ENCODE peak calls at places on chromosomes 2 and 18, in nine cellular contexts. J is A549, T is H1, V is transverse colon, A is ovary, O is stomach, W is suprapubic skin, M is GM12878, E is SK-N-SH. Z is an unnamed sample.
A peak's percentile ranks its signal among the peaks of the same experiment; 100 is the strongest.

GRCh38 chr2:239093487-239093886 is 245.6 kb downstream of the TWIST2 start:
- DNase-seq in J (no peak), T (no peak), V (no peak), A (no peak), O (no peak), W (no peak), M (no peak), E (peak; percentile 86), Z (no peak)

GRCh38 chr2:219060821-219061791 is at the start of gene IHH:
- DNase-seq in J (peak; percentile 13), T (no peak), V (peak; percentile 90), A (no peak), O (peak; percentile 79), W (no peak), M (no peak), E (peak; percentile 81), Z (no peak)

GRCh38 chr2:204335642-204336041 is 209.6 kb upstream of the PARD3B start:
- DNase-seq in J (no peak), T (no peak), V (no peak), A (no peak), O (no peak), W (no peak), M (no peak), E (no peak), Z (no peak)

GRCh38 chr2:137927846-137928245 is 36.4 kb upstream of the HNMT start:
- DNase-seq in J (no peak), T (no peak), V (no peak), A (no peak), O (no peak), W (no peak), M (no peak), E (no peak), Z (no peak)

GRCh38 chr2:44342854-44343253 is 18.4 kb downstream of the PREPL start:
- DNase-seq in J (peak; percentile 66), T (no peak), V (no peak), A (no peak), O (no peak), W (no peak), M (no peak), E (peak; percentile 16), Z (no peak)

GRCh38 chr2:219728993-219729487 is 101.6 kb downstream of the SLC4A3 start:
- DNase-seq in J (no peak), T (no peak), V (no peak), A (no peak), O (no peak), W (no peak), M (no peak), E (no peak), Z (no peak)

GRCh38 chr2:25376750-25377621 is 35.3 kb upstream of the DNMT3A start:
- DNase-seq in J (peak; percentile 80), T (peak; percentile 72), V (peak; percentile 91), A (peak; percentile 92), O (peak; percentile 91), W (peak; percentile 84), M (peak; percentile 91), E (peak; percentile 99), Z (peak; percentile 54)

GRCh38 chr2:147086715-147087114 is 758.1 kb upstream of the ACVR2A start:
- DNase-seq in J (no peak), T (no peak), V (no peak), A (no peak), O (no peak), W (no peak), M (no peak), E (no peak), Z (no peak)

GRCh38 chr2:38301340-38301968 is 75.6 kb downstream of the ATL2 start:
- DNase-seq in J (no peak), T (no peak), V (no peak), A (no peak), O (peak; percentile 39), W (no peak), M (peak; percentile 48), E (no peak), Z (no peak)

GRCh38 chr2:47254464-47254863 is 99.4 kb upstream of the STPG4 start:
- DNase-seq in J (no peak), T (no peak), V (no peak), A (no peak), O (no peak), W (no peak), M (no peak), E (no peak), Z (no peak)

GRCh38 chr2:165469417-165469816 is at the start of gene CSRNP3:
- DNase-seq in J (peak; percentile 72), T (peak; percentile 33), V (peak; percentile 59), A (peak; percentile 64), O (peak; percentile 65), W (no peak), M (no peak), E (peak; percentile 53), Z (peak; percentile 31)

GRCh38 chr2:240986787-240987411 is 11.5 kb upstream of the SNED1 start:
- DNase-seq in J (no peak), T (no peak), V (peak; percentile 28), A (peak; percentile 18), O (no peak), W (peak; percentile 88), M (no peak), E (peak; percentile 70), Z (peak; percentile 61)

GRCh38 chr18:6781846-6782245 is 52.3 kb downstream of the ARHGAP28 start:
- DNase-seq in J (no peak), T (no peak), V (no peak), A (no peak), O (no peak), W (no peak), M (no peak), E (peak; percentile 64), Z (no peak)

GRCh38 chr2:181190711-181191110 is 210.3 kb downstream of the UBE2E3 start:
- DNase-seq in J (no peak), T (no peak), V (no peak), A (no peak), O (no peak), W (no peak), M (no peak), E (no peak), Z (no peak)

GRCh38 chr2:147172493-147173185 is 672.2 kb upstream of the ACVR2A start:
- DNase-seq in J (no peak), T (no peak), V (no peak), A (no peak), O (no peak), W (no peak), M (no peak), E (no peak), Z (no peak)

GRCh38 chr2:201448701-201449100 is 2.6 kb downstream of the TRAK2 start:
- DNase-seq in J (no peak), T (no peak), V (peak; percentile 50), A (no peak), O (no peak), W (no peak), M (no peak), E (no peak), Z (no peak)

DNA sequence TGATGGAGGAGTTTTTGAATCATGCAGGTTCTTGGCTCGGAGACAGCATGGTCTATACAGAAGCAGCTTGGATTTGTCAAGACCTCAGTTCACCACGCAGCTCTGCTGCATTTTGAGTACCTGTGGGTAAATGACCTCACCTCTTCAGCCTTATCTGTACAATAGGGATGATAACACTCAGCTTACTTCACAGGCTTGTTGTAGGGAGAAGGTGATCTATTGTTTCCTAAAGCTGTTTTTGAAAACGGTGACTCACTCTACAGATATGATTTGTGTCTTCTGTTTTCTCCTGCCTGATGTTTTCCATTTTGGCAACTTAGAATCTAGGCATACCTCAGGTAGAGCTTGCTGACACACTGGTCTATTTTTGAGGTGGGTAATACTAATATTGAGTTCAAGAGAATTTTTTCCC is 80.3 kb downstream of the FMNL2 start:
- DNase-seq in J (no peak), T (no peak), V (no peak), A (no peak), O (no peak), W (no peak), M (no peak), E (no peak), Z (no peak)
- H3K4me1 ChIP-seq in J (peaks cover 87% of the 10 kb centered on the region), T (peaks cover 2% of the 10 kb centered on the region), V (no peaks in the 10 kb centered on the region), A (peaks cover 6% of the 10 kb centered on the region), O (peaks cover 13% of the 10 kb centered on the region), W (peaks cover 10% of the 10 kb centered on the region), M (no peaks in the 10 kb centered on the region), E (peaks cover 47% of the 10 kb centered on the region), Z (no peaks in the 10 kb centered on the region)

GRCh38 chr2:9160732-9161131 is 45.9 kb upstream of the ASAP2 start:
- DNase-seq in J (no peak), T (no peak), V (no peak), A (no peak), O (no peak), W (no peak), M (no peak), E (no peak), Z (no peak)

GRCh38 chr2:9164112-9164608 is 42.5 kb upstream of the ASAP2 start:
- DNase-seq in J (no peak), T (no peak), V (no peak), A (no peak), O (no peak), W (no peak), M (no peak), E (no peak), Z (no peak)

GRCh38 chr2:9162841-9163240 is 43.8 kb upstream of the ASAP2 start:
- DNase-seq in J (no peak), T (no peak), V (no peak), A (no peak), O (no peak), W (no peak), M (no peak), E (no peak), Z (no peak)

GRCh38 chr2:9165625-9166024 is 41.0 kb upstream of the ASAP2 start:
- DNase-seq in J (no peak), T (no peak), V (no peak), A (no peak), O (no peak), W (no peak), M (no peak), E (no peak), Z (no peak)

GRCh38 chr2:9163306-9164111 is 43.1 kb upstream of the ASAP2 start:
- DNase-seq in J (no peak), T (no peak), V (no peak), A (no peak), O (no peak), W (no peak), M (no peak), E (no peak), Z (no peak)
- TF ChIP-seq EP300 in J (no peak), T (no peak), V (no peak), A (no peak), O (no peak), W (no peak), M (no peak), E (no peak), Z (no peak)

DNA sequence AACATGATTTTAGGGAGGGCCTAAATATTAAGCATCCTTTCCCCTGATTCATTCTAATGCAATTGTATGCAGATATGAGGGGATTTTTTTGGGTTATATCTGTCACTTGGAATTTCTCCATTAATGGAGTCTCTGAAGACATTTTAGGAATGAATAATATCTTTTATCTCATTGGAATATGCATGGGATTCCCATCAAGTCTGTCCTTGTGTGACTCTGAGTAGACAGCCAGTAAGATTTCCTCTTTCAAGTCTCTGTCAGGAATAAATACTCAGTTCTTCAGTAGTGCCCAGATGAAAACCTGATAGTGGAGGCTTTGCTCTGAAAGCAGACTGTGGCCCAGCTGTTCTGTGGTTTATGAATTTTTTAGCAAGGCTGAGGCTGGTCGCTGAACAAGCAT is 363.9 kb upstream of the SPRED2 start:
- DNase-seq in J (no peak), T (no peak), V (no peak), A (no peak), O (no peak), W (no peak), M (no peak), E (no peak), Z (no peak)
- H3K4me1 ChIP-seq in J (no peaks in the 10 kb centered on the region), T (no peaks in the 10 kb centered on the region), V (no peaks in the 10 kb centered on the region), A (peaks cover 4% of the 10 kb centered on the region), O (no peaks in the 10 kb centered on the region), W (no peaks in the 10 kb centered on the region), M (no peaks in the 10 kb centered on the region), E (no peaks in the 10 kb centered on the region), Z (no peaks in the 10 kb centered on the region)

GRCh38 chr18:78069784-78070664 is 820.4 kb downstream of the GALR1 start:
- DNase-seq in J (no peak), T (no peak), V (peak; percentile 11), A (no peak), O (no peak), W (no peak), M (no peak), E (no peak), Z (peak; percentile 28)
- TF ChIP-seq EP300 in J (no peak), T (no peak), V (no peak), A (no peak), O (no peak), W (no peak), M (no peak), E (no peak), Z (peak; percentile 3)